ENCODE peak calls at places on chromosomes 4 and X, in seven cellular contexts. One of them, this sample, is unnamed.

GRCh38 chr4:113109106-113109740 is 59.8 kb downstream of the ANK2 start:
- DNase-seq in colonic mucosa: no peak
- DNase-seq in HS-5: no peak
- DNase-seq in NCI-H146: peak; percentile 25
- DNase-seq in DND-41: no peak
- DNase-seq in NCI-H460: no peak
- DNase-seq in NCI-H446 treated with DMSO at 0.1 percent for 48 hours: no peak
- DNase-seq in this sample: no peak

GRCh38 chr4:147964519-147964918 is 232.6 kb downstream of the ARHGAP10 start:
- DNase-seq in colonic mucosa: no peak
- DNase-seq in HS-5: no peak
- DNase-seq in NCI-H146: no peak
- DNase-seq in DND-41: no peak
- DNase-seq in NCI-H460: no peak
- DNase-seq in NCI-H446 treated with DMSO at 0.1 percent for 48 hours: no peak
- DNase-seq in this sample: no peak

GRCh38 chr4:87216469-87216868 is 3.9 kb downstream of the KLHL8 start:
- DNase-seq in colonic mucosa: no peak
- DNase-seq in HS-5: no peak
- DNase-seq in NCI-H146: no peak
- DNase-seq in DND-41: no peak
- DNase-seq in NCI-H460: no peak
- DNase-seq in NCI-H446 treated with DMSO at 0.1 percent for 48 hours: no peak
- DNase-seq in this sample: no peak

GRCh38 chr4:88938138-88938537 is 118.8 kb downstream of the FAM13A start:
- DNase-seq in colonic mucosa: no peak
- DNase-seq in HS-5: peak; percentile 90
- DNase-seq in NCI-H146: peak; percentile 1
- DNase-seq in DND-41: no peak
- DNase-seq in NCI-H460: no peak
- DNase-seq in NCI-H446 treated with DMSO at 0.1 percent for 48 hours: no peak
- DNase-seq in this sample: no peak

GRCh38 chr4:18882468-18882867 is 860.9 kb upstream of the LCORL start:
- DNase-seq in colonic mucosa: no peak
- DNase-seq in HS-5: peak; percentile 74
- DNase-seq in NCI-H146: no peak
- DNase-seq in DND-41: no peak
- DNase-seq in NCI-H460: peak; percentile 16
- DNase-seq in NCI-H446 treated with DMSO at 0.1 percent for 48 hours: peak; percentile 4
- DNase-seq in this sample: no peak

GRCh38 chrX:2897311-2897689 is 31.8 kb downstream of the ARSD start:
- DNase-seq in colonic mucosa: no peak
- DNase-seq in HS-5: no peak
- DNase-seq in NCI-H146: no peak
- DNase-seq in DND-41: no peak
- DNase-seq in NCI-H460: no peak
- DNase-seq in NCI-H446 treated with DMSO at 0.1 percent for 48 hours: no peak
- DNase-seq in this sample: no peak

GRCh38 chrX:85992811-85993229 is 54.5 kb downstream of the CHM start:
- DNase-seq in colonic mucosa: no peak
- DNase-seq in HS-5: no peak
- DNase-seq in NCI-H146: peak; percentile 77
- DNase-seq in DND-41: no peak
- DNase-seq in NCI-H460: no peak
- DNase-seq in NCI-H446 treated with DMSO at 0.1 percent for 48 hours: no peak
- DNase-seq in this sample: no peak

GRCh38 chrX:35664838-35665237 is 133.3 kb upstream of the MAGEB16 start:
- DNase-seq in colonic mucosa: no peak
- DNase-seq in HS-5: no peak
- DNase-seq in NCI-H146: no peak
- DNase-seq in DND-41: no peak
- DNase-seq in NCI-H460: no peak
- DNase-seq in NCI-H446 treated with DMSO at 0.1 percent for 48 hours: no peak
- DNase-seq in this sample: no peak

GRCh38 chr4:179415016-179415841 is 1973.0 kb upstream of the AGA start:
- DNase-seq in colonic mucosa: no peak
- DNase-seq in HS-5: peak; percentile 24
- DNase-seq in NCI-H146: no peak
- DNase-seq in DND-41: no peak
- DNase-seq in NCI-H460: peak; percentile 25
- DNase-seq in NCI-H446 treated with DMSO at 0.1 percent for 48 hours: no peak
- DNase-seq in this sample: no peak

GRCh38 chrX:126064901-126065541 is 101.1 kb downstream of the DCAF12L2 start:
- DNase-seq in colonic mucosa: no peak
- DNase-seq in HS-5: no peak
- DNase-seq in NCI-H146: no peak
- DNase-seq in DND-41: no peak
- DNase-seq in NCI-H460: no peak
- DNase-seq in NCI-H446 treated with DMSO at 0.1 percent for 48 hours: no peak
- DNase-seq in this sample: no peak

GRCh38 chr4:88136249-88136648 is 22.2 kb downstream of the ABCG2 start:
- DNase-seq in colonic mucosa: no peak
- DNase-seq in HS-5: no peak
- DNase-seq in NCI-H146: no peak
- DNase-seq in DND-41: no peak
- DNase-seq in NCI-H460: no peak
- DNase-seq in NCI-H446 treated with DMSO at 0.1 percent for 48 hours: no peak
- DNase-seq in this sample: no peak

GRCh38 chr4:42234817-42235216 is 82.4 kb upstream of the BEND4 start:
- DNase-seq in colonic mucosa: no peak
- DNase-seq in HS-5: no peak
- DNase-seq in NCI-H146: no peak
- DNase-seq in DND-41: no peak
- DNase-seq in NCI-H460: no peak
- DNase-seq in NCI-H446 treated with DMSO at 0.1 percent for 48 hours: no peak
- DNase-seq in this sample: no peak

GRCh38 chrX:16931371-16931770 is 15.1 kb upstream of the REPS2 start:
- DNase-seq in colonic mucosa: no peak
- DNase-seq in HS-5: no peak
- DNase-seq in NCI-H146: no peak
- DNase-seq in DND-41: no peak
- DNase-seq in NCI-H460: no peak
- DNase-seq in NCI-H446 treated with DMSO at 0.1 percent for 48 hours: no peak
- DNase-seq in this sample: no peak

GRCh38 chr4:53374777-53375258 is 2.6 kb upstream of the FIP1L1 start:
- DNase-seq in colonic mucosa: no peak
- DNase-seq in HS-5: no peak
- DNase-seq in NCI-H146: no peak
- DNase-seq in DND-41: no peak
- DNase-seq in NCI-H460: no peak
- DNase-seq in NCI-H446 treated with DMSO at 0.1 percent for 48 hours: no peak
- DNase-seq in this sample: no peak

GRCh38 chrX:72097081-72097480 is 34.6 kb downstream of the RTL5 start:
- DNase-seq in colonic mucosa: no peak
- DNase-seq in HS-5: no peak
- DNase-seq in NCI-H146: no peak
- DNase-seq in DND-41: no peak
- DNase-seq in NCI-H460: no peak
- DNase-seq in NCI-H446 treated with DMSO at 0.1 percent for 48 hours: no peak
- DNase-seq in this sample: no peak

GRCh38 chrX:103585421-103586313 is at the start of gene TCEAL4:
- DNase-seq in colonic mucosa: peak; percentile 62
- DNase-seq in HS-5: no peak
- DNase-seq in NCI-H146: peak; percentile 70
- DNase-seq in DND-41: peak; percentile 56
- DNase-seq in NCI-H460: peak; percentile 12
- DNase-seq in NCI-H446 treated with DMSO at 0.1 percent for 48 hours: peak; percentile 15
- DNase-seq in this sample: peak; percentile 78

GRCh38 chr4:76752911-76753494 is 144.9 kb downstream of the SOWAHB start:
- DNase-seq in colonic mucosa: no peak
- DNase-seq in HS-5: peak; percentile 89
- DNase-seq in NCI-H146: no peak
- DNase-seq in DND-41: no peak
- DNase-seq in NCI-H460: peak; percentile 21
- DNase-seq in NCI-H446 treated with DMSO at 0.1 percent for 48 hours: peak; percentile 77
- DNase-seq in this sample: no peak

GRCh38 chrX:120755066-120755846 is 120.4 kb downstream of the CT47B1 start:
- DNase-seq in colonic mucosa: peak; percentile 49
- DNase-seq in HS-5: no peak
- DNase-seq in NCI-H146: peak; percentile 56
- DNase-seq in DND-41: no peak
- DNase-seq in NCI-H460: no peak
- DNase-seq in NCI-H446 treated with DMSO at 0.1 percent for 48 hours: no peak
- DNase-seq in this sample: no peak

GRCh38 chr4:113316879-113317278 is 267.4 kb downstream of the ANK2 start:
- DNase-seq in colonic mucosa: no peak
- DNase-seq in HS-5: no peak
- DNase-seq in NCI-H146: peak; percentile 3
- DNase-seq in DND-41: no peak
- DNase-seq in NCI-H460: no peak
- DNase-seq in NCI-H446 treated with DMSO at 0.1 percent for 48 hours: no peak
- DNase-seq in this sample: no peak

GRCh38 chr4:112514449-112515277 is 1.3 kb downstream of the NEUROG2 start:
- DNase-seq in colonic mucosa: no peak
- DNase-seq in HS-5: no peak
- DNase-seq in NCI-H146: peak; percentile 20
- DNase-seq in DND-41: no peak
- DNase-seq in NCI-H460: no peak
- DNase-seq in NCI-H446 treated with DMSO at 0.1 percent for 48 hours: no peak
- DNase-seq in this sample: peak; percentile 68

GRCh38 chr4:126916626-126917140 is 716.1 kb upstream of the INTU start:
- DNase-seq in colonic mucosa: no peak
- DNase-seq in HS-5: peak; percentile 26
- DNase-seq in NCI-H146: no peak
- DNase-seq in DND-41: no peak
- DNase-seq in NCI-H460: no peak
- DNase-seq in NCI-H446 treated with DMSO at 0.1 percent for 48 hours: peak; percentile 41
- DNase-seq in this sample: no peak

GRCh38 chr4:152591361-152591760 is 55.5 kb upstream of the FBXW7 start:
- DNase-seq in colonic mucosa: peak; percentile 48
- DNase-seq in HS-5: no peak
- DNase-seq in NCI-H146: peak; percentile 45
- DNase-seq in DND-41: no peak
- DNase-seq in NCI-H460: peak; percentile 13
- DNase-seq in NCI-H446 treated with DMSO at 0.1 percent for 48 hours: no peak
- DNase-seq in this sample: peak; percentile 71

GRCh38 chr4:24067367-24067766 is 177.5 kb upstream of the PPARGC1A start:
- DNase-seq in colonic mucosa: no peak
- DNase-seq in HS-5: no peak
- DNase-seq in NCI-H146: no peak
- DNase-seq in DND-41: no peak
- DNase-seq in NCI-H460: no peak
- DNase-seq in NCI-H446 treated with DMSO at 0.1 percent for 48 hours: no peak
- DNase-seq in this sample: no peak

GRCh38 chrX:47556045-47556623 is 4.9 kb upstream of the ARAF start:
- DNase-seq in colonic mucosa: peak; percentile 91
- DNase-seq in HS-5: peak; percentile 53
- DNase-seq in NCI-H146: peak; percentile 96
- DNase-seq in DND-41: peak; percentile 92
- DNase-seq in NCI-H460: peak; percentile 94
- DNase-seq in NCI-H446 treated with DMSO at 0.1 percent for 48 hours: peak; percentile 88
- DNase-seq in this sample: peak; percentile 84

GRCh38 chrX:75547783-75548182 is 24.9 kb upstream of the ZDHHC15 start:
- DNase-seq in colonic mucosa: no peak
- DNase-seq in HS-5: no peak
- DNase-seq in NCI-H146: no peak
- DNase-seq in DND-41: peak; percentile 86
- DNase-seq in NCI-H460: no peak
- DNase-seq in NCI-H446 treated with DMSO at 0.1 percent for 48 hours: no peak
- DNase-seq in this sample: no peak

GRCh38 chr4:83417566-83417965 is 38.1 kb downstream of the HELQ start:
- DNase-seq in colonic mucosa: no peak
- DNase-seq in HS-5: no peak
- DNase-seq in NCI-H146: no peak
- DNase-seq in DND-41: no peak
- DNase-seq in NCI-H460: no peak
- DNase-seq in NCI-H446 treated with DMSO at 0.1 percent for 48 hours: no peak
- DNase-seq in this sample: no peak

This sample was measured in ecto neural progenitor cell.